ENCODE peak calls at places on chromosomes 1 and 21, in six cellular contexts. H is D341Med; K is T-helper 9 cell; B is naive thymus-derived CD8-positive, alpha-beta T cell; R is GM19239; U is activated T-cell treated with anti-CD3 and anti-CD28 coated beads for 1 hour. Y is an unnamed sample.

GRCh38 chr1:51484591-51484990 is 34.5 kb downstream of the EPS15 start:
- DNase-seq in U (no peak), H (no peak), B (no peak), R (no peak), K (no peak), Y (no peak)

GRCh38 chr21:41071410-41071809 is 96.5 kb upstream of the BACE2 start:
- DNase-seq in R (no peak), U (no peak), B (no peak), K (no peak), H (no peak), Y (no peak)

GRCh38 chr1:67683736-67684525 is 1.1 kb upstream of the GADD45A start:
- DNase-seq in K (no peak), H (no peak), U (no peak), B (no peak), R (no peak), Y (no peak)

GRCh38 chr21:43322805-43323204 is 104.1 kb downstream of the SIK1 start:
- DNase-seq in K (no peak), B (no peak), H (no peak), R (no peak), U (no peak), Y (no peak)

GRCh38 chr1:56189946-56190920 is 389.1 kb downstream of the PLPP3 start:
- DNase-seq in H (no peak), U (no peak), R (no peak), K (no peak), B (no peak), Y (no peak)

GRCh38 chr1:222697858-222698257 is 14.4 kb downstream of the AIDA start:
- DNase-seq in R (no peak), K (no peak), B (no peak), H (no peak), U (no peak), Y (no peak)

GRCh38 chr1:177669161-177669560 is 300.7 kb downstream of the SEC16B start:
- DNase-seq in B (no peak), H (no peak), U (no peak), K (no peak), R (no peak), Y (no peak)

GRCh38 chr1:223411309-223411708 is 18.1 kb downstream of the CCDC185 start:
- DNase-seq in U (no peak), R (no peak), H (no peak), B (no peak), K (no peak), Y (no peak)

GRCh38 chr1:86773331-86774288 is 69.2 kb downstream of the SH3GLB1 start:
- DNase-seq in B (no peak), U (no peak), R (no peak), H (no peak), K (no peak), Y (no peak)

GRCh38 chr21:42466700-42467612 is 29.1 kb downstream of the RSPH1 start:
- DNase-seq in H (no peak), B (no peak), R (peak; percentile 42), U (no peak), K (no peak), Y (no peak)

GRCh38 chr1:27448982-27449381 is 41.0 kb downstream of the WASF2 start:
- DNase-seq in K (no peak), B (no peak), U (no peak), R (no peak), H (no peak), Y (no peak)

GRCh38 chr1:78419309-78419708 is 71.5 kb upstream of the PTGFR start:
- DNase-seq in H (no peak), R (no peak), K (no peak), B (no peak), U (no peak), Y (no peak)

GRCh38 chr1:53715478-53715877 is 23.5 kb downstream of the GLIS1 start:
- DNase-seq in H (peak; percentile 69), R (no peak), K (no peak), U (no peak), B (no peak), Y (no peak)

GRCh38 chr1:28950449-28950848 is 36.1 kb downstream of the EPB41 start:
- DNase-seq in K (no peak), U (no peak), H (peak; percentile 33), R (no peak), B (no peak), Y (no peak)

GRCh38 chr1:168361252-168361651 is 80.6 kb downstream of the TBX19 start:
- DNase-seq in B (no peak), H (peak; percentile 2), K (no peak), U (no peak), R (no peak), Y (no peak)

GRCh38 chr1:229342902-229343587 is at the start of gene CCSAP:
- DNase-seq in R (no peak), U (peak; percentile 44), H (peak; percentile 87), K (peak; percentile 44), B (peak; percentile 52), Y (peak; percentile 55)

GRCh38 chr1:31661856-31662255 is 17.2 kb upstream of the PEF1 start:
- DNase-seq in K (no peak), B (no peak), R (no peak), U (no peak), H (no peak), Y (no peak)

GRCh38 chr21:46000182-46000730 is 18.7 kb downstream of the COL6A1 start:
- DNase-seq in H (no peak), B (no peak), R (no peak), U (no peak), K (no peak), Y (no peak)

GRCh38 chr1:8018492-8019228 is 7.4 kb downstream of the ERRFI1 start:
- DNase-seq in H (no peak), R (no peak), K (no peak), B (no peak), U (no peak), Y (no peak)

GRCh38 chr1:201480231-201481003 is 11.4 kb upstream of the PHLDA3 start:
- DNase-seq in K (peak; percentile 58), R (peak; percentile 76), U (peak; percentile 43), H (peak; percentile 83), B (peak; percentile 24), Y (peak; percentile 35)

GRCh38 chr1:209845405-209845725 is 17.6 kb downstream of the UTP25 start:
- DNase-seq in U (no peak), B (no peak), K (no peak), H (peak; percentile 62), R (no peak), Y (no peak)

GRCh38 chr21:45304945-45305344 is 17.2 kb upstream of the POFUT2 start:
- DNase-seq in B (peak; percentile 45), R (no peak), U (no peak), K (peak; percentile 32), H (no peak), Y (no peak)

GRCh38 chr21:35473496-35473895 is 424.4 kb upstream of the RUNX1 start:
- DNase-seq in H (no peak), U (no peak), K (no peak), R (no peak), B (no peak), Y (no peak)

GRCh38 chr1:17831619-17832018 is 76.5 kb downstream of the ACTL8 start:
- DNase-seq in K (no peak), B (no peak), H (no peak), R (peak; percentile 20), U (no peak), Y (no peak)

GRCh38 chr1:108722292-108722691 is 9.6 kb downstream of the FNDC7 start:
- DNase-seq in R (no peak), H (no peak), K (no peak), U (no peak), B (no peak), Y (no peak)

GRCh38 chr1:116262995-116263385 is 110.1 kb upstream of the ATP1A1 start:
- DNase-seq in K (no peak), R (no peak), U (no peak), H (peak; percentile 43), B (no peak), Y (no peak)

GRCh38 chr1:95002657-95003432 is 69.9 kb downstream of the ALG14 start:
- DNase-seq in K (no peak), H (no peak), U (no peak), B (no peak), R (no peak), Y (no peak)

GRCh38 chr1:162028726-162029125 is 5.1 kb upstream of the OLFML2B start:
- DNase-seq in B (no peak), U (no peak), K (no peak), H (no peak), R (no peak), Y (no peak)

GRCh38 chr1:117003253-117003875 is 1.8 kb downstream of the CD101 start:
- DNase-seq in U (no peak), H (no peak), R (no peak), K (no peak), B (no peak), Y (no peak)

GRCh38 chr1:23854568-23854967 is 13.5 kb downstream of the FUCA1 start:
- DNase-seq in K (no peak), B (no peak), H (no peak), R (no peak), U (no peak), Y (no peak)

Y was measured in CD4-positive, alpha-beta T cell.